ENCODE peak calls at places on chromosomes 3 and 15, in nine cellular contexts. D is stomach, I is prostate gland, F is lung, K is heart left ventricle, N is Peyer's patch, V is OCI-LY7, A is SK-N-MC, C is left lung. P is an unnamed sample. For H3K36me3, the result is how much of the 10 kb centered on the place peaks cover.

GRCh38 chr3:148911597-148911996 is 46.5 kb downstream of the CPA3 start:
- DNase-seq in D (no peak), I (no peak), F (no peak), K (no peak), N (no peak), V (no peak), A (no peak), C (no peak), P (no peak)

GRCh38 chr15:57158589-57158988 is 217.7 kb upstream of the CGNL1 start:
- DNase-seq in D (no peak), I (no peak), F (no peak), K (no peak), N (no peak), V (no peak), A (no peak), C (no peak), P (no peak)

GRCh38 chr3:160232014-160232413 is 6.8 kb downstream of the C3orf80 start:
- DNase-seq in D (no peak), I (no peak), F (no peak), K (no peak), N (no peak), V (no peak), A (no peak), C (no peak), P (no peak)

GRCh38 chr3:113663324-113663750 is 33.1 kb downstream of the USF3 start:
- DNase-seq in D (no peak), I (no peak), F (no peak), K (no peak), N (no peak), V (no peak), A (no peak), C (no peak), P (no peak)

GRCh38 chr3:195817578-195818135 is 5.9 kb upstream of the MUC4 start:
- DNase-seq in D (no peak), I (no peak), F (no peak), K (no peak), N (no peak), V (no peak), A (no peak), C (no peak), P (no peak)

GRCh38 chr15:26128611-26129140 is 265.5 kb upstream of the ATP10A start:
- DNase-seq in D (no peak), I (no peak), F (no peak), K (no peak), N (no peak), V (no peak), A (no peak), C (no peak), P (no peak)

GRCh38 chr3:52471371-52472238 is 16.2 kb downstream of the NISCH start:
- DNase-seq in D (peak), I (peak), F (peak), K (peak), N (peak), V (peak), A (no peak), C (peak), P (no peak)

GRCh38 chr3:182910939-182911781 is 69.2 kb downstream of the DCUN1D1 start:
- DNase-seq in D (no peak), I (no peak), F (no peak), K (no peak), N (no peak), V (no peak), A (no peak), C (no peak), P (no peak)

GRCh38 chr3:32301426-32301825 is 62.9 kb downstream of the CMTM8 start:
- DNase-seq in D (no peak), I (no peak), F (no peak), K (no peak), N (no peak), V (no peak), A (no peak), C (no peak), P (no peak)

GRCh38 chr15:90654233-90655124 is 62.7 kb upstream of the BLM start:
- DNase-seq in D (no peak), I (no peak), F (no peak), K (no peak), N (no peak), V (no peak), A (no peak), C (no peak), P (no peak)

GRCh38 chr3:50347187-50347813 is 1.8 kb upstream of the ZMYND10 start:
- DNase-seq in D (peak), I (peak), F (peak), K (peak), N (peak), V (peak), A (no peak), C (no peak), P (peak)

GRCh38 chr15:41634072-41634628 is 26.1 kb upstream of the MGA start:
- DNase-seq in D (no peak), I (no peak), F (no peak), K (no peak), N (no peak), V (peak), A (no peak), C (no peak), P (no peak)

GRCh38 chr3:4723921-4724698 is 231.0 kb downstream of the ITPR1 start:
- DNase-seq in D (no peak), I (no peak), F (no peak), K (no peak), N (no peak), V (no peak), A (no peak), C (no peak), P (no peak)

GRCh38 chr15:90364251-90364650 is 12.2 kb downstream of the ZNF774 start:
- DNase-seq in D (no peak), I (no peak), F (no peak), K (no peak), N (no peak), V (no peak), A (no peak), C (no peak), P (no peak)

DNA sequence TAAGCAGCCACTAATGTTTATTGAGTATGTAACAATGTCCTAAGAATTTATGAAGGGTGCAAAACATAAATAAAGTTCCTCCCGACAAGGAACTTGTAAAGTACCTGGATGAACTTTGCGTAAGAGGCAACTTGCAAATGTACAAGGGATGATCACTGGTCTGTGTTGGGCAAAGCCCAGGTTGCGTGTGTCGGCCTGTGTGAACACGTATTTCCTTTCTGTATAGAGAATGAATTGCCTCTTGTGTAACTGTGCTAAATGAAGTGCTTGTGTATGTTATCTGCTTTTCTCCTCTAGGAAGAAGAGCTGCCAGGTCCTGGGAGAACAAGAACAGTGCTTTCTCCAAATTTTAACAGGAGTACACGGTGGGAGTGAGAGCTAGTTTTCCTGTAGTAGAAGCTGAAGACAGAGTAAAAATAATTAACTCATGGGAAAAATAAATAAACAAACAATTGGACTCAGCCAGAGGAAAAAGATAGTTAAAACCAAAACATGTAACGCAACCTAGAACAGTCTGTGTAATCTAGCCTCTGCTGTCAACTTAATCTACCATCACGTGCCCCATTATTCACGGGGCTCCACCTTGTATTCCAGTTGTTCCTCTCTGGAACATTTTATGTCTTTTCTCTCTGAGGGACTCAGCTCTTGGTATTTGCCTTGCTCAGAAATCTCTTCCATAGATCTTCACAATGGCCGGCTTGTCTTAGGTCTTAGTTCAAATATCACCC is 83.7 kb upstream of the RASGRP1 start:
- DNase-seq in D (no peak), I (peak), F (no peak), K (no peak), N (no peak), V (no peak), A (no peak), C (no peak), P (no peak)
- H3K27ac ChIP-seq in D (no peak), I (no peak), F (peak), K (no peak), N (no peak), V (no peak), A (no peak), C (no peak), P (no peak)

GRCh38 chr3:101854608-101855304 is 5.4 kb downstream of the NFKBIZ start:
- DNase-seq in D (peak), I (no peak), F (no peak), K (no peak), N (no peak), V (no peak), A (no peak), C (no peak), P (no peak)

GRCh38 chr3:101852983-101853382 is 3.7 kb downstream of the NFKBIZ start:
- DNase-seq in D (no peak), I (no peak), F (no peak), K (no peak), N (no peak), V (no peak), A (no peak), C (no peak), P (no peak)

GRCh38 chr3:101852315-101852714 is 3.0 kb downstream of the NFKBIZ start:
- DNase-seq in D (no peak), I (no peak), F (no peak), K (no peak), N (no peak), V (no peak), A (no peak), C (no peak), P (no peak)

GRCh38 chr3:101853971-101854370 is 4.7 kb downstream of the NFKBIZ start:
- DNase-seq in D (no peak), I (no peak), F (no peak), K (no peak), N (no peak), V (no peak), A (no peak), C (no peak), P (no peak)

GRCh38 chr3:101853465-101853864 is 4.2 kb downstream of the NFKBIZ start:
- DNase-seq in D (no peak), I (no peak), F (no peak), K (no peak), N (no peak), V (no peak), A (no peak), C (no peak), P (no peak)
- H3K36me3 ChIP-seq in D (half or more), I (under half), F (under half), K (half or more), N (under half), V (half or more), A (under half), C (under half), P (half or more)

GRCh38 chr3:167749209-167749608 is 13.7 kb downstream of the SERPINI1 start:
- DNase-seq in D (no peak), I (no peak), F (no peak), K (no peak), N (no peak), V (no peak), A (no peak), C (no peak), P (no peak)
- H3K27ac ChIP-seq in D (no peak), I (no peak), F (no peak), K (no peak), N (no peak), V (peak), A (no peak), C (no peak), P (no peak)

GRCh38 chr15:43104426-43104825 is 1.4 kb downstream of the UBR1 start:
- DNase-seq in D (no peak), I (no peak), F (no peak), K (no peak), N (no peak), V (no peak), A (no peak), C (no peak), P (no peak)

GRCh38 chr15:43105778-43106485 is at the start of gene UBR1:
- DNase-seq in D (peak), I (peak), F (peak), K (peak), N (peak), V (peak), A (no peak), C (peak), P (peak)

GRCh38 chr15:43106486-43106829 is 620 bp upstream of the UBR1 start:
- DNase-seq in D (no peak), I (no peak), F (no peak), K (no peak), N (no peak), V (no peak), A (no peak), C (no peak), P (no peak)

GRCh38 chr15:43103939-43104338 is 1.9 kb downstream of the UBR1 start:
- DNase-seq in D (no peak), I (no peak), F (no peak), K (no peak), N (no peak), V (no peak), A (no peak), C (no peak), P (no peak)

DNA sequence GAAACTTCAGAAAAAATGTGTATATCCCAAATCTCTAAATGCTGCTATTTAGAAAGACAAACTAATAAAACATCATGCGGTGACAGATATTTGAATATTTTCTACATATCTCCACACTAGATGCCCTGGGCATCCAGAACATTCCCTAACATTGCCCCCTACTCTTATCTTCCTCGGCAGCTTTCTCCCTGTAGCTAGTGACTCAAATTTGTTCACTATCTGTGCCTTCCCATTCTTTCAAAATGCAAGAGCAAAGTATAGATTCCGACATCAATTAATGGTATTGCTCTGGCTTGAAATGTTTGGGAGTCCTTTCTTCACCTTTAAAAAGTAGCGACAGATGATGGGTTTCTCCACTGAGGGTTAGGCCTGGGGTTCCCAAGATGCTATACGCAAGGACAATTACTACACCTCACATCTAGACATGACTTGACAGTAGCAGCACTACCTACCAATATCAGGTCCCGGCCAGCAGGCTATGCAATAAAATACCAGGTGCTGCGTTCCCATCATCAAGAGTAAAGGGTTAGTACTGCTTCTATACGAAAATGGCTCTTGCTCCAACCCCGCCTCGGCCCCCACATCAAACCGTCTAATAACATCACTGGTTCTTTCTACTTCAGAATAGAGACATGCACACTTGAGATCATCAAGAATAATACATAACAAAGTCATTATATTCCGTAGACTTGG is 615 bp downstream of the UBR1 start:
- DNase-seq in D (peak), I (peak), F (no peak), K (no peak), N (no peak), V (peak), A (no peak), C (no peak), P (peak)
- H3K36me3 ChIP-seq in D (under half), I (under half), F (under half), K (under half), N (under half), V (under half), A (under half), C (under half), P (under half)

DNA sequence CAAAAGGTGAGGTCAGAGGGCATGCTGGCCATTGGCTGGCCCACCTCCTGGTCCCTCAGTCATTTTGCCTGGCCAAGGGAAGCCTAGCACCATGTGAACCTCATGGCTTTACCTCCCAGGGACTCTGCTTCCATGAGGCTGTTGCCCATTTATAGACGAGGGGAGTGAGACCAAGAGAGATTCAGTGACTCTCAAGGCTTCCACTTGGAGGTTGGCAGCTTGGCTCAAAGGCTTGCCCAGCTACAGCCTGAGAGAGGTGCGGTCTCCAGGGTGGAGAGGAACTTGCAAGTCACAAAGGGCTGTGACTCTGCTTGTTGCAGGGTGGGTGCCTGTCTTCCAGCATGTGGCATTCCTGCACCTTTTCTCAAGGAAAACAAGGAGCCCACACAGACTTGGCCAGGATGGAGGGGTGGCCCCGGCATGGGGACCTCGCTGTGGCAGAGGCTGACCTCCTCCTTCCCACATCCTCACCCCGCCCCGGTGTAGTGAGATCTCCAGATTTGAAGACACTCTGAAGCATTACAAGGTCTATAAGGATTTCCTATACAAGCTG is 24.5 kb downstream of the CFAP100 start:
- DNase-seq in D (peak), I (no peak), F (no peak), K (no peak), N (no peak), V (no peak), A (no peak), C (no peak), P (no peak)
- H3K27ac ChIP-seq in D (no peak), I (no peak), F (no peak), K (no peak), N (no peak), V (no peak), A (no peak), C (no peak), P (no peak)

GRCh38 chr3:191360620-191361019 is 30.3 kb upstream of the UTS2B start:
- DNase-seq in D (no peak), I (no peak), F (no peak), K (no peak), N (no peak), V (no peak), A (no peak), C (no peak), P (no peak)

GRCh38 chr3:191361456-191361855 is 31.1 kb upstream of the UTS2B start:
- DNase-seq in D (no peak), I (no peak), F (no peak), K (no peak), N (no peak), V (no peak), A (no peak), C (no peak), P (no peak)

GRCh38 chr3:191357909-191358308 is 27.6 kb upstream of the UTS2B start:
- DNase-seq in D (no peak), I (no peak), F (no peak), K (no peak), N (no peak), V (no peak), A (no peak), C (peak), P (no peak)

GRCh38 chr3:191356586-191357439 is 26.5 kb upstream of the UTS2B start:
- DNase-seq in D (peak), I (no peak), F (peak), K (peak), N (no peak), V (no peak), A (no peak), C (peak), P (no peak)

DNA sequence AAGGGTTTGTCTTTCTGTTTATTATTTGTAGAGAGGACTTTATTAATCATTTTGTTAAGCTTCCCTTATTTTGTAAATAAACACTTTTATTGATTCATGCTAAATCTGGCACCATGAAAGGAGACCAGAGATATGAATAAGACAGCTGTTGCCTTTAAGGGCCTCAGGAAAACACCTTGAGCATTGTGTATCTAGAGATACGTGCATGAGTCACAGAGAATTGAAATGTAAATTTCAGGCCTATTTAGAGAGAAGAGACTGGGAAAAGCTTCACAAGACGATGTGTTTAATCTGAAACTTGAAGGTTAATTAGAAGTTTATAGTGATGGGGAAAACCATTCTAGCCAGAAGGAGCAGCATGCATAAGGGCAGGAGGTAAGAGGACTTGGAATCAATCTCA is 28.6 kb upstream of the UTS2B start:
- DNase-seq in D (no peak), I (no peak), F (no peak), K (no peak), N (no peak), V (no peak), A (no peak), C (no peak), P (no peak)
- H3K36me3 ChIP-seq in D (half or more), I (under half), F (under half), K (under half), N (under half), V (half or more), A (under half), C (under half), P (under half)

DNA sequence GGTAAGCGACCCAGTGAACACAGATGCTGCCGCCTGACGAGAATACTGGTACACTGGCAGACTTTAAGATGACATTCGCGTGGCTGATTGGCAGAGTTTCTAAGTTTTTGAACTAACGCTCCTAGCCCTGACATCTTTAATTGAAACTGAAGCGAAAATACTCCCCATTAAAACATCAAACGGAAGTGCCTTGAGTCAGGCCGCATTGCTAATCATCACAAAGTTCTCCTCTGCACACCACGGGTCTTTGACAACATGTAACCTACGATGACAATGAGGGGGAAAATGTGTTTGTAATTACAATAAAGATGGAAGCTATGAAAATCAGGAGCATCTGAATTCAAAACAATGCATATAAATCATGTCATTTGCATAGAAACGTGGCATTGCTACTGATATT is 44.5 kb downstream of the ATP13A4 start:
- DNase-seq in D (no peak), I (no peak), F (no peak), K (no peak), N (no peak), V (no peak), A (no peak), C (no peak), P (no peak)
- H3K27ac ChIP-seq in D (no peak), I (no peak), F (peak), K (no peak), N (no peak), V (no peak), A (no peak), C (no peak), P (no peak)

P was measured in effector memory CD4-positive, alpha-beta T cell.